ENCODE peak calls at places on chromosomes 16 and 17, in ten cellular contexts. A is renal cortical epithelial cell; M is skeletal muscle cell; C is endothelial cell; R is RWPE1; U is mucosa of gallbladder; P is fibroblast of mammary gland; Z is non-pigmented ciliary epithelial cell; V is NCI-H526 treated with DMSO at 0.1 percent for 48 hours; S is effector CD4-positive, alpha-beta T cell. G is an unnamed sample.

GRCh38 chr17:5587431-5588032 is 3.2 kb upstream of the NLRP1 start:
- DNase-seq in A (peak), M (peak), C (peak), R (peak), U (peak), P (peak), Z (no peak), V (peak), S (peak), G (peak)

GRCh38 chr16:86396318-86396882 is 113.9 kb upstream of the FOXF1 start:
- DNase-seq in A (no peak), M (no peak), C (no peak), R (no peak), U (peak), P (peak), Z (peak), V (no peak), S (no peak), G (no peak)

GRCh38 chr17:18004345-18004744 is 31.7 kb downstream of the DRC3 start:
- DNase-seq in A (no peak), M (no peak), C (no peak), R (no peak), U (no peak), P (peak), Z (no peak), V (no peak), S (no peak), G (no peak)

GRCh38 chr16:60605176-60605575 is 1431.1 kb downstream of the CDH8 start:
- DNase-seq in A (no peak), M (no peak), C (no peak), R (no peak), U (no peak), P (no peak), Z (no peak), V (no peak), S (no peak), G (no peak)

GRCh38 chr17:20981046-20981920 is 61.5 kb downstream of the USP22 start:
- DNase-seq in A (no peak), M (no peak), C (no peak), R (no peak), U (no peak), P (no peak), Z (no peak), V (no peak), S (no peak), G (no peak)

GRCh38 chr16:82855471-82855870 is 228.7 kb downstream of the CDH13 start:
- DNase-seq in A (no peak), M (no peak), C (no peak), R (no peak), U (no peak), P (peak), Z (no peak), V (no peak), S (no peak), G (no peak)

GRCh38 chr17:27810902-27811557 is 10.7 kb upstream of the NOS2 start:
- DNase-seq in A (no peak), M (peak), C (no peak), R (no peak), U (no peak), P (peak), Z (no peak), V (no peak), S (no peak), G (no peak)

GRCh38 chr17:55114283-55114682 is 145.7 kb downstream of the STXBP4 start:
- DNase-seq in A (no peak), M (no peak), C (no peak), R (no peak), U (no peak), P (no peak), Z (no peak), V (no peak), S (no peak), G (no peak)

GRCh38 chr16:54110582-54110981 is 176.0 kb downstream of the IRX3 start:
- DNase-seq in A (no peak), M (no peak), C (no peak), R (no peak), U (no peak), P (no peak), Z (no peak), V (no peak), S (no peak), G (no peak)

GRCh38 chr16:67428146-67428731 is 2.7 kb upstream of the HSD11B2 start:
- DNase-seq in A (peak), M (no peak), C (peak), R (peak), U (peak), P (peak), Z (no peak), V (peak), S (peak), G (peak)

GRCh38 chr17:66855204-66855603 is 20.3 kb downstream of the CACNG5 start:
- DNase-seq in A (no peak), M (no peak), C (no peak), R (no peak), U (no peak), P (no peak), Z (no peak), V (no peak), S (peak), G (no peak)

G was measured in RCC 7860.